ENCODE peak calls at places on chromosomes 3 and 15, in eight cellular contexts. J is breast epithelium, Y is sigmoid colon, U is NB4, C is right lobe of liver, P is transverse colon, Q is tibial nerve, D is ovary. V is an unnamed sample.

GRCh38 chr3:155232605-155233004 is 60.9 kb downstream of the STRIT1 start:
- DNase-seq in U (no peak), J (peak), P (peak), D (peak), Y (peak), Q (peak), C (peak), V (peak)

GRCh38 chr15:42919308-42919707 is 1.3 kb downstream of the TTBK2 start:
- DNase-seq in J (no peak), P (no peak), Y (no peak), C (no peak), D (no peak), U (no peak), Q (no peak), V (no peak)

GRCh38 chr3:73848173-73848751 is 223.5 kb upstream of the PDZRN3 start:
- DNase-seq in U (peak), P (no peak), C (no peak), D (no peak), Q (no peak), J (no peak), Y (no peak), V (no peak)

GRCh38 chr3:45244356-45244755 is 18.3 kb upstream of the TMEM158 start:
- DNase-seq in U (no peak), Y (no peak), C (no peak), Q (no peak), P (no peak), D (no peak), J (no peak), V (no peak)

GRCh38 chr3:128503164-128503651 is 10.2 kb upstream of the GATA2 start:
- DNase-seq in P (no peak), C (peak), J (no peak), D (no peak), Y (no peak), Q (no peak), U (no peak), V (peak)

GRCh38 chr3:112308151-112308911 is 14.3 kb upstream of the SLC9C1 start:
- DNase-seq in Y (no peak), D (no peak), U (no peak), P (no peak), J (no peak), Q (no peak), C (no peak), V (no peak)

GRCh38 chr3:3701949-3702348 is 97.3 kb upstream of the LRRN1 start:
- DNase-seq in Y (no peak), J (no peak), P (no peak), Q (no peak), D (no peak), C (no peak), U (no peak), V (no peak)

GRCh38 chr3:160205606-160206005 is 19.6 kb upstream of the C3orf80 start:
- DNase-seq in J (no peak), D (no peak), C (no peak), P (no peak), Y (no peak), Q (no peak), U (no peak), V (no peak)

GRCh38 chr3:150248116-150248864 is 159.8 kb upstream of the TSC22D2 start:
- DNase-seq in D (peak), C (no peak), Q (no peak), U (no peak), J (no peak), P (no peak), Y (no peak), V (no peak)

DNA sequence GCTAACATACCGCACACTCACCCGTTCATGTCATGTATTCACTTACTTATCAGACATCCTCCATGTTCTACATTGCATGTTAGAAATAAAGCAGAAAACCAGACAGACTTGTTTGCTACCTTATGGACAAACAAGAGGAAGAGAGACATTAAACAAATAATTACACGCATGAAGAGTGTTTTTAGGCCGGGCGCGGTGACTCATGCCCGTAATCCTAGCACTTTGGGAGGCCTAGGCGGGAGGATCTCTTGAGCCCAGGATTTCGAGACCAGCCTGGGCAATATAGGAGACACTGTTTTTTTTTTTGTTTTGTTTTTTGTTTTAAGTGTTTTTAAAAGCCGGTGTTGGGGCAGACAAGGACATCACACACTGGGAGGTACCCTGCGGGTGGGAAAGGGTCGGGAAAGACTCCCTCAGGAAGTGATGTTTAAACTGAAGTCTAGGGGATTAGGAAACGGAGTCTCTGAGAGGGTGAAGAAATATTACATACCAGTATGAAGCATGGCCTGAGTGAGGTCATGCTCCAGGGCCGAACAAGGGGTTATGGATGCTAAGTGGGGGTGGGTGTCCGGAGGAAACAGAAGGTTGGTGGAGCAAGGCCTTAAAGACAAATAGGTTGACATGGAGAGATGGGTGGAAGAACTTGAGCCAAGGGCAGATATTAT is 2.1 kb upstream of the USP3 start:
- DNase-seq in P (peak), D (no peak), Y (no peak), J (peak), Q (no peak), U (no peak), C (no peak), V (no peak)
- H3K4me3 ChIP-seq in P (no peak), D (no peak), Y (no peak), J (no peak), Q (no peak), U (no peak), C (peak), V (no peak)

DNA sequence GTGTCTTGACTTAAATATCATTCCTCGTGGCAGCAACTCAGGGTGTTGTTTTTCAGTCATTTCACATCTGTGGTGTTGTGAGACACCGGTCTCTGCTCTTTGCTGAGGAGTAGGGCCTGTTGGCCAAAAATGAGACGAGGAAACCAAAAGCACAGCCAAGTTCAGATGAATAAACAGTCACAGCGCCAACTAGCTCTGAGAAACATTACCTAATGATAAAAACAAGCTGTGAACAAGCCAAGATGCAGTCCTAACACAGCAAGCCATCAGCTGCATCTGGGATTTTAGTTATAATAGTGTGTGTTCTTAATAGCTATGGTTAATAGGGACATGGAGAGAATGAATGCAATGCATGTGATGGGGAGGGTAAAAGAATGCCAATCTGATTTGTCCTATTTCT is 843.4 kb upstream of the DPPA4 start:
- DNase-seq in U (no peak), J (no peak), Y (peak), P (no peak), D (peak), Q (peak), C (peak), V (no peak)
- TF ChIP-seq CTCF in U (no peak), J (no peak), Y (no peak), P (no peak), D (no peak), Q (no peak), C (no peak), V (no peak)

GRCh38 chr3:18466136-18466535 is 41.0 kb upstream of the SATB1 start:
- DNase-seq in J (no peak), Y (no peak), U (no peak), D (no peak), C (no peak), Q (no peak), P (no peak), V (no peak)
- TF ChIP-seq POLR2A in J (no peak), Y (no peak), U (no peak), D (no peak), C (no peak), Q (no peak), P (no peak), V (no peak)

GRCh38 chr3:48347500-48347899 is 14.0 kb upstream of the SPINK8 start:
- DNase-seq in Y (no peak), J (no peak), P (no peak), U (no peak), D (no peak), Q (no peak), C (no peak), V (no peak)

GRCh38 chr3:48345946-48346572 is 12.6 kb upstream of the SPINK8 start:
- DNase-seq in U (no peak), Y (no peak), Q (no peak), J (no peak), C (no peak), D (no peak), P (no peak), V (no peak)

DNA sequence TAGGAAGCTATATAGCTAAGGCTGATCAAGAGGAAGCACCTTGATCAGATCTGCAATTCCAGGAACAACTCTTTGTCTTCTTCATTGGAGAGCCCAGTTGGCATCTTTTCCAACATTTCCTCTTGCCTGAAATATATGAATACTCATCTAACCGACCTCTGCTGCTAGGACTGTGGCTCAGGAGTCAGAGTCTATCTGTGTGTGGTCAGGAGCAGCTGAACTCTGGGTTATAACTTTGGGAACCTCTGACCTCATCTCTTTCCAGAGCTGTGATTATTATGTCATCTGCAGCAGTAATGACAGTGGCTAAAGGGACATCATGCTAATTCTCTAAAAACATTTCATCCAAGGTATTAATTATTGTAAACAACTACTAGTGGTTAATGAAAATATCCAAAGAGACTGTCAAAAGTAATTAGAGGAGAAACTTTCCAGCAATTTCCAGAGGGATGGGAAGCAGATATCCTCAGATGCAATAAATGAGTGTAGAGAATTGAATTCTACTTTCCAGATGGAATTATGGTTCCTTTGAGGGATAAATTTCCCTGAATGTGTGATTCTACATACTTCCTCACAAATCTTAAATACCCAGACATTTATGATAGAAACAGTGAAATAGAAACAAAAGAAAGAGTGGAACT is 11.5 kb upstream of the SPINK8 start:
- DNase-seq in Q (no peak), Y (no peak), C (no peak), D (no peak), U (no peak), P (no peak), J (no peak), V (no peak)
- H3K4me3 ChIP-seq in Q (no peak), Y (no peak), C (no peak), D (no peak), U (no peak), P (no peak), J (no peak), V (no peak)

GRCh38 chr15:77784361-77785292 is 151.9 kb upstream of the LINGO1 start:
- DNase-seq in Y (no peak), D (no peak), Q (no peak), C (no peak), J (no peak), P (no peak), U (peak), V (no peak)
- TF ChIP-seq CTCF in Y (no peak), D (no peak), Q (no peak), C (no peak), J (no peak), P (no peak), U (peak), V (no peak)

DNA sequence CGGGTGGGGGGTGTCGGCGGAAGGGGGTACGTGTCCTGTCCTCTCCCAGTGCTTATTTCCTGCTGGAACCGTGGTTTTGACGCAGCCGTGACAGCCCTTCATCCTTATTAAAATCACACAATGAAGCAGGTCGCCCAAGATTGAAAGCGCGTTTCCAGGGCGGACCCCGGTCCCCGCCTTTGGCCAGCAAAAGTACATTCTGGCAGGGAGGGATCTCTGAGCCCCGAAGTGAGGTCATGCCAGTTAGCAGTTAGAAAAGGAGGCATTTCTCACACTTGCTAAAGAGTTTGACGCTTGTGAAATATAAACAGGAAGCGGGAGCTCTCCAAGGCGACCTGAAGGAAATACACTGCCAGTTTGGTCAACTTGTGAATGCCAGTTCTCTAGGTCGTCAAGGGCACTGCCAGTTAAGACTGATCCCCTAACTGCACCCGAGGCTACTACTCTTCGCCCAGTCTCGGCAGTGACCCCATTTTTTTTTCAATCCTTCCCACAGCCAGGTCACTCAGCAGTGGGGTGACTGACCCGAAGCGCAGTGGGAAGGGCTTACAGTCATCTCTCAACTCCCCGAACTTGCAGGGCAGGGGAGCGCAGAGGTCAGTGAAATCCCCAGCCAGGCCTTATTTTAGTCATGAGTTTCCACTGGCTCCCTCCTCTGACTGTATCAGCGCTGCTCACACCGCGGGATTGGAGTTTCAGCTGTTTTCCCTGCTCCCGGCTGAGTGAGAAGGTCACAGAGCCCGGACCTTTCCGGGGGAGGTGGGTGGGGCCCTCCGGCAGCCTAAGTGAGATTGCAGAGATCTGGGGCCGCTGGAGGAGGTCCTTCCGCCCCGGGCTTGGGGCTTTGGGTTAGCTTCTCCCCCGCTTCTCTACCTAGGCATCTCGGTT is 2.0 kb upstream of the BHLHE40 start:
- DNase-seq in Q (peak), D (peak), J (peak), Y (peak), U (peak), C (peak), P (peak), V (peak)
- TF ChIP-seq POLR2A in Q (no peak), D (no peak), J (no peak), Y (no peak), U (no peak), C (peak), P (peak), V (no peak)

GRCh38 chr3:11638669-11639402 is 4.9 kb downstream of the VGLL4 start:
- DNase-seq in Q (no peak), P (no peak), J (peak), U (no peak), Y (no peak), C (no peak), D (no peak), V (no peak)
- H3K4me3 ChIP-seq in Q (peak), P (no peak), J (peak), U (peak), Y (peak), C (no peak), D (peak), V (no peak)

GRCh38 chr3:153970735-153971347 is 150.3 kb upstream of the ARHGEF26 start:
- DNase-seq in P (no peak), C (no peak), Q (no peak), Y (no peak), U (peak), J (no peak), D (no peak), V (no peak)
- TF ChIP-seq CTCF in P (peak), C (peak), Q (peak), Y (peak), U (peak), J (no peak), D (no peak), V (no peak)

DNA sequence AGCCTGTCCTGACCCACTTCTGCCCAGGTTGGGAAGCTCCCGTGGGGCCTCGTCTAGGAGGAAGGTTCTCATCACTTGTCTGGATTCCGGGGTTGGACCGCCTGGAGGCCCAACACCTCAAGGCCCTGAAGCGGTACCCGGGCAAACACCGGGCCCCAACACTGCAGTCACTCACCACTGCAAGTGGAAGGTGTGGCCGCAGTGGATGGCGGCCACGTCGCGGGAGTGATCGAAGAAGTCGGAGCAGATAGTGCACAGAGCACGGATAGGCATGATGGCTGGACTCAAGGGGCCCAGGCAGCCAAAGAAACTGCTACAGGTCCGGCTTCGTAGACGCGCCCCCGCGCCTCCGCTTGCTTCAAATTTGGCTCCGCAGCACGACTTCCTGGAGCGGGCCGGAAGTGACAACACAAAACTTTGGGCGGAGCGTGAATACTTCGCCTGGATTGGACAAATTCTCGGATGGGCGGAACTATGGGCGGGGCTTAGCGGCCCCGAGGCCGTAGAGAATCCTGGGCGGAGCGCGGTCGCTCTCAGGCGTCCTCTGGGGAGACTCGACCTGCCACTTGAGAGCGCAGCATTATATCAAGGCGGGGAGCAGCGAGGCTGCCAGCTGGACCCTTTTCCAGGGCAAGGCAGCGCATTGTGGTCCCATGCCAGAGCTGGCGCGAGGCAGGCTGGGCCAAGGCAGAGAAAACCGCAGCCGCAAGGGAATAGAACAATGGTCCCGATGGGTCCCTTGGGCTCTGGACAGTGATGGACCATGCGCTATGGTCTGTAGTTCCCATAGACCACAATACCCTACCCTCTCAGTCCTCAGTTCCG is at the start of gene TRAIP:
- DNase-seq in U (peak), C (peak), D (peak), J (peak), Y (peak), Q (peak), P (peak), V (peak)
- TF ChIP-seq POLR2A in U (peak), C (no peak), D (peak), J (peak), Y (peak), Q (peak), P (peak), V (no peak)

GRCh38 chr15:99476413-99477222 is 89.2 kb upstream of the MEF2A start:
- DNase-seq in U (peak), Y (peak), P (peak), D (no peak), J (peak), C (no peak), Q (peak), V (peak)
- H3K4me3 ChIP-seq in U (peak), Y (no peak), P (no peak), D (no peak), J (peak), C (no peak), Q (no peak), V (no peak)

V was measured in lower leg skin.